ENCODE peak calls at places on chromosome 16, in ten cellular contexts. B is IMR-90; X is epithelial cell of esophagus; Z is activated CD4-positive, alpha-beta T cell treated with anti-CD3 and anti-CD28 coated beads for 4 hours; W is NCI-H1092; F is fibroblast of the aortic adventitia; L is hepatocyte; T is left ventricle myocardium superior; N is stimulated activated CD4-positive, alpha-beta T cell treated with anti-CD3 and anti-CD28 coated beads, Interleukin-15, amount 100 ng/mL, for 1 hour; Y is mammary epithelial cell. U is an unnamed sample.

GRCh38 chr16:24685539-24686432 is 43.7 kb upstream of the TNRC6A start:
- DNase-seq in B (peak), X (peak), Z (no peak), W (peak), F (peak), L (peak), T (peak), N (no peak), Y (peak), U (no peak)

GRCh38 chr16:57000271-57001025 is 11.1 kb downstream of the NLRC5 start:
- DNase-seq in B (peak), X (peak), Z (peak), W (no peak), F (peak), L (no peak), T (peak), N (no peak), Y (peak), U (no peak)

GRCh38 chr16:23510154-23510914 is at the start of gene GGA2:
- DNase-seq in B (peak), X (peak), Z (peak), W (peak), F (peak), L (peak), T (peak), N (peak), Y (peak), U (peak)

GRCh38 chr16:88352261-88353200 is 30.2 kb upstream of the ZNF469 start:
- DNase-seq in B (no peak), X (peak), Z (no peak), W (no peak), F (no peak), L (no peak), T (peak), N (no peak), Y (no peak), U (no peak)

GRCh38 chr16:19926449-19927390 is 42.1 kb upstream of the GPRC5B start:
- DNase-seq in B (peak), X (no peak), Z (no peak), W (no peak), F (peak), L (peak), T (no peak), N (no peak), Y (peak), U (no peak)

GRCh38 chr16:89096042-89096717 is 2.5 kb downstream of the ACSF3 start:
- DNase-seq in B (no peak), X (no peak), Z (no peak), W (no peak), F (no peak), L (no peak), T (no peak), N (no peak), Y (no peak), U (no peak)

GRCh38 chr16:361341-361871 is 8.9 kb upstream of the AXIN1 start:
- DNase-seq in B (no peak), X (no peak), Z (no peak), W (no peak), F (no peak), L (no peak), T (no peak), N (no peak), Y (no peak), U (no peak)

GRCh38 chr16:15775209-15775608 is 81.6 kb downstream of the MYH11 start:
- DNase-seq in B (peak), X (peak), Z (no peak), W (no peak), F (peak), L (no peak), T (no peak), N (no peak), Y (peak), U (peak)

GRCh38 chr16:75555213-75555706 is 792 bp downstream of the TMEM231 start:
- DNase-seq in B (peak), X (peak), Z (peak), W (peak), F (peak), L (peak), T (peak), N (no peak), Y (peak), U (no peak)

GRCh38 chr16:83887564-83887963 is 11.4 kb upstream of the MLYCD start:
- DNase-seq in B (no peak), X (no peak), Z (no peak), W (no peak), F (no peak), L (no peak), T (no peak), N (no peak), Y (no peak), U (no peak)

GRCh38 chr16:27640277-27640600 is 90.3 kb downstream of the KATNIP start:
- DNase-seq in B (no peak), X (peak), Z (no peak), W (no peak), F (no peak), L (no peak), T (no peak), N (no peak), Y (peak), U (no peak)

GRCh38 chr16:15798671-15799070 is 58.2 kb downstream of the MYH11 start:
- DNase-seq in B (no peak), X (no peak), Z (no peak), W (no peak), F (no peak), L (no peak), T (no peak), N (no peak), Y (no peak), U (no peak)

GRCh38 chr16:84141143-84141670 is 3.8 kb downstream of the HSDL1 start:
- DNase-seq in B (no peak), X (no peak), Z (no peak), W (no peak), F (no peak), L (no peak), T (no peak), N (no peak), Y (no peak), U (no peak)

GRCh38 chr16:55835578-55835977 is 2.7 kb upstream of the CES1 start:
- DNase-seq in B (no peak), X (no peak), Z (no peak), W (no peak), F (peak), L (peak), T (peak), N (no peak), Y (no peak), U (no peak)

GRCh38 chr16:11560701-11561439 is 25.8 kb downstream of the LITAF start:
- DNase-seq in B (no peak), X (peak), Z (peak), W (no peak), F (no peak), L (peak), T (no peak), N (peak), Y (peak), U (peak)

GRCh38 chr16:84864266-84864955 is 44.6 kb downstream of the CRISPLD2 start:
- DNase-seq in B (no peak), X (no peak), Z (no peak), W (no peak), F (no peak), L (no peak), T (peak), N (no peak), Y (no peak), U (no peak)

GRCh38 chr16:27321013-27321960 is 7.5 kb downstream of the IL4R start:
- DNase-seq in B (peak), X (peak), Z (no peak), W (no peak), F (peak), L (no peak), T (no peak), N (no peak), Y (peak), U (no peak)

GRCh38 chr16:86354641-86355040 is 155.7 kb upstream of the FOXF1 start:
- DNase-seq in B (peak), X (no peak), Z (no peak), W (no peak), F (peak), L (no peak), T (no peak), N (no peak), Y (no peak), U (no peak)

GRCh38 chr16:20911361-20911760 is 10.8 kb downstream of the LYRM1 start:
- DNase-seq in B (peak), X (peak), Z (no peak), W (no peak), F (peak), L (no peak), T (no peak), N (no peak), Y (peak), U (no peak)

GRCh38 chr16:66580605-66581209 is 1.4 kb downstream of the CMTM2 start:
- DNase-seq in B (peak), X (peak), Z (no peak), W (no peak), F (peak), L (no peak), T (no peak), N (no peak), Y (peak), U (no peak)

GRCh38 chr16:84132527-84133285 is 12.3 kb downstream of the HSDL1 start:
- DNase-seq in B (peak), X (no peak), Z (no peak), W (no peak), F (no peak), L (no peak), T (no peak), N (no peak), Y (no peak), U (no peak)

GRCh38 chr16:51971184-51971583 is 575.8 kb downstream of the TOX3 start:
- DNase-seq in B (peak), X (peak), Z (no peak), W (peak), F (peak), L (peak), T (no peak), N (no peak), Y (peak), U (no peak)

GRCh38 chr16:23504453-23505179 is 5.7 kb downstream of the GGA2 start:
- DNase-seq in B (peak), X (peak), Z (peak), W (no peak), F (peak), L (peak), T (peak), N (peak), Y (peak), U (peak)

GRCh38 chr16:21150375-21151001 is at the start of gene DNAH3:
- DNase-seq in B (no peak), X (peak), Z (no peak), W (peak), F (no peak), L (no peak), T (no peak), N (no peak), Y (peak), U (no peak)

GRCh38 chr16:88298166-88298881 is 84.4 kb upstream of the ZNF469 start:
- DNase-seq in B (peak), X (peak), Z (no peak), W (no peak), F (peak), L (no peak), T (peak), N (no peak), Y (peak), U (no peak)

GRCh38 chr16:30066882-30067583 is 1.5 kb downstream of the ALDOA start:
- DNase-seq in B (no peak), X (no peak), Z (no peak), W (no peak), F (no peak), L (no peak), T (peak), N (no peak), Y (peak), U (no peak)

GRCh38 chr16:84907575-84907974 is 87.8 kb downstream of the CRISPLD2 start:
- DNase-seq in B (peak), X (no peak), Z (no peak), W (no peak), F (no peak), L (no peak), T (peak), N (no peak), Y (no peak), U (no peak)

GRCh38 chr16:54210437-54211081 is 76.0 kb downstream of the IRX3 start:
- DNase-seq in B (no peak), X (no peak), Z (no peak), W (peak), F (no peak), L (no peak), T (no peak), N (no peak), Y (no peak), U (no peak)